ENCODE peak calls at places on chromosomes 13 and 19, in six cellular contexts. I is IMR-90, V is H1, O is neuronal stem cell, H is H9, E is mesenchymal stem cell. W is an unnamed sample.

GRCh38 chr19:10508707-10509106 is 5.6 kb upstream of the KEAP1 start:
- DNase-seq in O (no peak), V (no peak), H (no peak), I (peak), E (no peak), W (no peak)

GRCh38 chr19:28990522-28990921 is 222.4 kb downstream of the UQCRFS1 start:
- DNase-seq in V (no peak), E (no peak), O (no peak), I (no peak), H (peak), W (peak)

GRCh38 chr19:38274734-38275133 is 10.4 kb downstream of the SPINT2 start:
- DNase-seq in I (no peak), H (no peak), V (no peak), E (no peak), O (no peak), W (no peak)

GRCh38 chr13:38693641-38694040 is 6.8 kb downstream of the FREM2 start:
- DNase-seq in O (no peak), H (no peak), E (no peak), V (no peak), I (no peak), W (no peak)

GRCh38 chr13:108915095-108915633 is 285.8 kb downstream of the MYO16 start:
- DNase-seq in H (no peak), O (no peak), I (peak), V (no peak), E (peak), W (peak)

GRCh38 chr13:42574435-42575311 is 721 bp downstream of the TNFSF11 start:
- DNase-seq in E (peak), I (no peak), O (no peak), H (peak), V (no peak), W (peak)

GRCh38 chr13:80504453-80504852 is 163.5 kb upstream of the SPRY2 start:
- DNase-seq in H (no peak), I (no peak), O (no peak), E (no peak), V (no peak), W (no peak)

GRCh38 chr19:48452255-48452654 is 3.1 kb upstream of the KCNJ14 start:
- DNase-seq in E (no peak), I (no peak), H (no peak), V (no peak), O (no peak), W (no peak)

GRCh38 chr13:20546559-20546958 is 20.4 kb upstream of the IFT88 start:
- DNase-seq in O (no peak), E (no peak), I (no peak), V (no peak), H (no peak), W (no peak)

GRCh38 chr13:33099860-33100259 is 83.6 kb downstream of the KL start:
- DNase-seq in H (no peak), E (no peak), O (no peak), I (no peak), V (no peak), W (peak)

GRCh38 chr19:6890938-6891337 is 3.6 kb downstream of the ADGRE1 start:
- DNase-seq in E (no peak), O (no peak), H (no peak), V (no peak), I (no peak), W (no peak)

GRCh38 chr19:2912306-2912705 is 11.6 kb downstream of the ZNF57 start:
- DNase-seq in V (no peak), I (no peak), O (no peak), H (no peak), E (no peak), W (no peak)

GRCh38 chr19:18995804-18996241 is 37.5 kb downstream of the SUGP2 start:
- DNase-seq in V (peak), I (peak), O (peak), E (peak), H (peak), W (peak)

GRCh38 chr19:19064098-19064722 is 416 bp downstream of the SLC25A42 start:
- DNase-seq in E (no peak), H (no peak), V (no peak), O (no peak), I (no peak), W (no peak)

GRCh38 chr13:40420160-40420740 is 246.2 kb downstream of the FOXO1 start:
- DNase-seq in E (no peak), I (no peak), H (no peak), O (no peak), V (no peak), W (peak)

GRCh38 chr19:38686530-38686888 is 39.1 kb downstream of the ACTN4 start:
- DNase-seq in I (no peak), E (no peak), V (no peak), O (no peak), H (peak), W (no peak)

GRCh38 chr13:87123987-87124784 is 547.0 kb upstream of the SLITRK5 start:
- DNase-seq in O (peak), H (peak), E (peak), I (peak), V (no peak), W (peak)

GRCh38 chr19:18415177-18415867 is 3.9 kb upstream of the SSBP4 start:
- DNase-seq in H (peak), V (no peak), I (peak), O (no peak), E (no peak), W (no peak)

GRCh38 chr13:110593430-110594130 is 21.8 kb upstream of the NAXD start:
- DNase-seq in V (no peak), E (peak), I (peak), O (no peak), H (no peak), W (peak)

GRCh38 chr13:32650705-32651311 is 64.6 kb downstream of the PDS5B start:
- DNase-seq in V (no peak), E (peak), H (peak), I (peak), O (peak), W (peak)

GRCh38 chr19:13401388-13401787 is 104.9 kb downstream of the CACNA1A start:
- DNase-seq in H (peak), E (peak), O (no peak), V (peak), I (peak), W (peak)

GRCh38 chr13:42363941-42364612 is 92.1 kb downstream of the AKAP11 start:
- DNase-seq in E (peak), O (no peak), V (no peak), I (peak), H (peak), W (peak)

GRCh38 chr19:46428278-46429141 is at the start of gene PNMA8C:
- DNase-seq in E (peak), V (peak), I (peak), H (peak), O (peak), W (peak)

GRCh38 chr13:28754698-28755545 is 36.2 kb upstream of the SLC46A3 start:
- DNase-seq in V (peak), H (peak), E (peak), I (peak), O (no peak), W (peak)

GRCh38 chr19:30692517-30692870 is 320.3 kb downstream of the ZNF536 start:
- DNase-seq in O (no peak), V (no peak), E (no peak), I (no peak), H (no peak), W (no peak)

GRCh38 chr19:2171349-2172145 is 7.8 kb downstream of the DOT1L start:
- DNase-seq in I (peak), V (peak), E (peak), O (no peak), H (peak), W (peak)

GRCh38 chr19:4197625-4198466 is 15.4 kb downstream of the ANKRD24 start:
- DNase-seq in H (peak), O (no peak), V (peak), I (no peak), E (no peak), W (peak)
- H2BK15ac ChIP-seq in H (no peak), O (no peak), V (no peak), I (no peak), E (no peak), W (no peak)

GRCh38 chr13:35256459-35257148 is 219.9 kb downstream of the MAB21L1 start:
- DNase-seq in V (no peak), E (no peak), I (no peak), O (no peak), H (no peak), W (no peak)

GRCh38 chr13:35255241-35255640 is 221.2 kb downstream of the MAB21L1 start:
- DNase-seq in E (no peak), H (no peak), I (no peak), V (no peak), O (no peak), W (no peak)

GRCh38 chr13:35252536-35253205 is 223.8 kb downstream of the MAB21L1 start:
- DNase-seq in O (no peak), V (no peak), E (no peak), I (no peak), H (peak), W (no peak)
- H2BK15ac ChIP-seq in O (no peak), V (no peak), E (no peak), I (no peak), H (no peak), W (no peak)

DNA sequence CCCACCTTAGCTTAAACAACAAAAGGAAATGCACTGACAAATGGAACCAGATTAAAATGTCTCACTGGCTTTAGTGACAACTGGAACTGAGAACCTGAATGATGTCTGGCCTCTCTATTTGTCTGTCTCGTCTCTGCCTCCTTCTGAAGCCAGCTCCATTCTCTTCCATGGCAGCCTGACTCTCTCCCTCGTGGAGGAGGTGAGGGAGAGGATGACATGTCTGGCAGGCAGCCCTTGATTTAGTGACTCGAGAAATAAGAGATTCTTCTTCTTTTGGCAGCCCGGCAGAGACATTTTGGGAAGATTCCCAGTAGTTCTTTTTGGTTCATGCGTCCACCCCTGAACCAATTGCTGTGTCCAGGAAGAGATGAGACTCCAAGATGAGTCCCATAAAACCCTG is 131.7 kb downstream of the KLF5 start:
- DNase-seq in O (no peak), H (no peak), I (no peak), V (no peak), E (no peak), W (no peak)
- H2BK15ac ChIP-seq in O (no peak), H (no peak), I (no peak), V (no peak), E (no peak), W (peak)

GRCh38 chr19:36008336-36008978 is at the start of gene SYNE4:
- DNase-seq in E (no peak), I (no peak), O (no peak), H (peak), V (peak), W (peak)

GRCh38 chr19:36009633-36010379 is 1.2 kb upstream of the SYNE4 start:
- DNase-seq in O (no peak), I (no peak), V (no peak), E (no peak), H (no peak), W (no peak)

GRCh38 chr19:36013280-36014028 is 559 bp downstream of the ALKBH6 start:
- DNase-seq in V (no peak), O (no peak), E (no peak), H (no peak), I (no peak), W (no peak)

GRCh38 chr19:36009220-36009619 is 607 bp upstream of the SYNE4 start:
- DNase-seq in O (peak), V (peak), H (peak), E (peak), I (peak), W (peak)

DNA sequence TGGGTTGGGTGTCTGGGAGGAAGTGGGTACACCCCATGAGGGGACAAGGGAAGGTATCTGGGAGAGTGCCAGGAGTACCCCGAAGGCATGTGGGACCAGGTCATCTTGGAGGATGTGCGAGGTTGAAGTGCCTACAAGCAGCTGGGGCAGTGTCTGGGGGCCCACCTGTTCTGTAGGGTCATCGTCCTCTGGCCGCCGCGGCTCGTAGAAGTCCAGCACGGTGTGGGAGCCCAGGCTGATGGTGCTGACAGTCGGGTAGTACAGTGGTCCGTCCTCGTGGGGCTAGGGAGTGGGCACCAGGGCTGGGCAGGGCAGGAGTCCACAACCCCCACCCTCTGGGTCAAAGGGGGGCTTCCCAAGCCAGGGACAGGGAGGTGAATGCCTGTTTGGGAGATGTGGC is 1.8 kb upstream of the SYNE4 start:
- DNase-seq in E (no peak), O (no peak), V (no peak), H (no peak), I (no peak), W (no peak)
- H2BK15ac ChIP-seq in E (no peak), O (peak), V (peak), H (no peak), I (no peak), W (no peak)

DNA sequence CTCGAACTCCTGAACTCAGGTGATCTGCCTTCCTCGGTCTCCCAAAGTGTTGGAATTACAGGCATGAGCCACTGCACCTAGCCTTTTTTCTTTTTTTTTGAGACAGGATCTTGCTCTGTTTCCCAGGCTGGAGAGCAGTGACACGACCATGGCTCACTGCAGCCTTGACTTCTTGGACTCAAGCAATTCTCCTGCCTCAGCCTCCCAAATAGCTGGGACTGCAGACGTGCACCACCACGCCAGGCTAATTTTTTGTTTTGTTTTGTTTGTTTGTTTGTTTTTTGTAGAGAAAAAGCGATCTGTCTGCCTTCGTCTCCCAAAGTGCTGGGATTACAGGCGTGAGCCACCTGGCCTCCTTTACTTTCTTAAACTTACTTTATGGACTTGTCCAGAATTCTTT is 6.5 kb upstream of the SIN3B start:
- DNase-seq in I (no peak), O (no peak), V (no peak), H (no peak), E (peak), W (peak)
- H2BK15ac ChIP-seq in I (no peak), O (no peak), V (no peak), H (no peak), E (no peak), W (no peak)